ENCODE peak calls at places on chromosomes 12 and 14, in ten cellular contexts. One of them, this sample, is unnamed.

GRCh38 chr12:55036326-55036725 is 16.6 kb downstream of the NEUROD4 start:
- DNase-seq in breast epithelium: no peak
- DNase-seq in stomach: no peak
- DNase-seq in heart left ventricle: no peak
- DNase-seq in endothelial cell of umbilical vein: no peak
- DNase-seq in IMR-90: no peak
- DNase-seq in A549: no peak
- DNase-seq in gastrocnemius medialis: no peak
- DNase-seq in prostate gland: no peak
- DNase-seq in HCT116: no peak
- DNase-seq in this sample: no peak

GRCh38 chr14:92726135-92726932 is 22.1 kb downstream of the LGMN start:
- DNase-seq in breast epithelium: peak; percentile 75
- DNase-seq in HCT116: peak; percentile 39
- DNase-seq in prostate gland: peak; percentile 53
- DNase-seq in A549: peak; percentile 87
- DNase-seq in heart left ventricle: peak; percentile 78
- DNase-seq in gastrocnemius medialis: peak; percentile 29
- DNase-seq in IMR-90: peak; percentile 89
- DNase-seq in stomach: peak; percentile 82
- DNase-seq in endothelial cell of umbilical vein: peak; percentile 89
- DNase-seq in this sample: peak; percentile 90

GRCh38 chr14:61025239-61026223 is 44.5 kb downstream of the SLC38A6 start:
- DNase-seq in stomach: peak; percentile 56
- DNase-seq in A549: peak; percentile 31
- DNase-seq in heart left ventricle: peak; percentile 40
- DNase-seq in IMR-90: peak; percentile 80
- DNase-seq in HCT116: peak; percentile 41
- DNase-seq in prostate gland: peak; percentile 76
- DNase-seq in gastrocnemius medialis: peak; percentile 32
- DNase-seq in endothelial cell of umbilical vein: peak; percentile 80
- DNase-seq in breast epithelium: peak; percentile 63
- DNase-seq in this sample: peak; percentile 67

GRCh38 chr12:75289678-75290200 is 40.4 kb downstream of the CAPS2 start:
- DNase-seq in prostate gland: no peak
- DNase-seq in endothelial cell of umbilical vein: peak; percentile 22
- DNase-seq in gastrocnemius medialis: no peak
- DNase-seq in HCT116: peak; percentile 3
- DNase-seq in IMR-90: peak; percentile 31
- DNase-seq in breast epithelium: no peak
- DNase-seq in A549: no peak
- DNase-seq in heart left ventricle: no peak
- DNase-seq in stomach: no peak
- DNase-seq in this sample: no peak

GRCh38 chr12:77120156-77120555 is 54.8 kb upstream of the E2F7 start:
- DNase-seq in IMR-90: peak; percentile 79
- DNase-seq in prostate gland: no peak
- DNase-seq in A549: no peak
- DNase-seq in breast epithelium: no peak
- DNase-seq in HCT116: peak; percentile 24
- DNase-seq in gastrocnemius medialis: no peak
- DNase-seq in heart left ventricle: no peak
- DNase-seq in endothelial cell of umbilical vein: peak; percentile 88
- DNase-seq in stomach: no peak
- DNase-seq in this sample: no peak

GRCh38 chr12:22275847-22276246 is 58.7 kb downstream of the ST8SIA1 start:
- DNase-seq in HCT116: no peak
- DNase-seq in gastrocnemius medialis: peak; percentile 76
- DNase-seq in prostate gland: peak; percentile 58
- DNase-seq in IMR-90: peak; percentile 99
- DNase-seq in endothelial cell of umbilical vein: peak; percentile 58
- DNase-seq in heart left ventricle: peak; percentile 77
- DNase-seq in stomach: peak; percentile 45
- DNase-seq in A549: peak; percentile 13
- DNase-seq in breast epithelium: peak; percentile 87
- DNase-seq in this sample: peak; percentile 58

GRCh38 chr12:76264617-76265016 is 83.6 kb downstream of the BBS10 start:
- DNase-seq in heart left ventricle: no peak
- DNase-seq in HCT116: no peak
- DNase-seq in endothelial cell of umbilical vein: peak; percentile 14
- DNase-seq in breast epithelium: no peak
- DNase-seq in A549: no peak
- DNase-seq in gastrocnemius medialis: no peak
- DNase-seq in prostate gland: peak; percentile 40
- DNase-seq in IMR-90: peak; percentile 44
- DNase-seq in stomach: no peak
- DNase-seq in this sample: no peak

GRCh38 chr12:40375076-40375475 is 150.3 kb downstream of the LRRK2 start:
- DNase-seq in endothelial cell of umbilical vein: peak; percentile 38
- DNase-seq in prostate gland: no peak
- DNase-seq in stomach: no peak
- DNase-seq in IMR-90: peak; percentile 0
- DNase-seq in A549: no peak
- DNase-seq in breast epithelium: no peak
- DNase-seq in heart left ventricle: no peak
- DNase-seq in gastrocnemius medialis: no peak
- DNase-seq in HCT116: peak; percentile 8
- DNase-seq in this sample: no peak

GRCh38 chr14:67461341-67461985 is 27.1 kb downstream of the TMEM229B start:
- DNase-seq in stomach: no peak
- DNase-seq in HCT116: no peak
- DNase-seq in breast epithelium: no peak
- DNase-seq in gastrocnemius medialis: no peak
- DNase-seq in endothelial cell of umbilical vein: no peak
- DNase-seq in heart left ventricle: no peak
- DNase-seq in prostate gland: no peak
- DNase-seq in A549: no peak
- DNase-seq in IMR-90: peak; percentile 27
- DNase-seq in this sample: peak; percentile 41

GRCh38 chr14:28666961-28667360 is 99.6 kb upstream of the FOXG1 start:
- DNase-seq in endothelial cell of umbilical vein: no peak
- DNase-seq in gastrocnemius medialis: no peak
- DNase-seq in prostate gland: no peak
- DNase-seq in A549: no peak
- DNase-seq in IMR-90: no peak
- DNase-seq in breast epithelium: no peak
- DNase-seq in stomach: no peak
- DNase-seq in HCT116: no peak
- DNase-seq in heart left ventricle: no peak
- DNase-seq in this sample: no peak

GRCh38 chr12:3973939-3974644 is 100.9 kb upstream of the PARP11 start:
- DNase-seq in prostate gland: peak; percentile 5
- DNase-seq in A549: no peak
- DNase-seq in heart left ventricle: no peak
- DNase-seq in endothelial cell of umbilical vein: no peak
- DNase-seq in gastrocnemius medialis: no peak
- DNase-seq in breast epithelium: no peak
- DNase-seq in stomach: no peak
- DNase-seq in HCT116: no peak
- DNase-seq in IMR-90: no peak
- DNase-seq in this sample: no peak

GRCh38 chr14:70602254-70602653 is 1.8 kb upstream of the MED6 start:
- DNase-seq in stomach: no peak
- DNase-seq in prostate gland: no peak
- DNase-seq in heart left ventricle: no peak
- DNase-seq in endothelial cell of umbilical vein: no peak
- DNase-seq in HCT116: no peak
- DNase-seq in A549: no peak
- DNase-seq in breast epithelium: no peak
- DNase-seq in gastrocnemius medialis: no peak
- DNase-seq in IMR-90: no peak
- DNase-seq in this sample: no peak

GRCh38 chr12:53201170-53201541 is 5.9 kb downstream of the ITGB7 start:
- DNase-seq in A549: no peak
- DNase-seq in HCT116: no peak
- DNase-seq in heart left ventricle: no peak
- DNase-seq in IMR-90: peak; percentile 49
- DNase-seq in endothelial cell of umbilical vein: no peak
- DNase-seq in gastrocnemius medialis: no peak
- DNase-seq in stomach: no peak
- DNase-seq in prostate gland: no peak
- DNase-seq in breast epithelium: no peak
- DNase-seq in this sample: no peak

GRCh38 chr14:29028973-29029582 is 262.5 kb downstream of the FOXG1 start:
- DNase-seq in stomach: no peak
- DNase-seq in IMR-90: peak; percentile 50
- DNase-seq in HCT116: no peak
- DNase-seq in gastrocnemius medialis: no peak
- DNase-seq in endothelial cell of umbilical vein: no peak
- DNase-seq in breast epithelium: no peak
- DNase-seq in heart left ventricle: no peak
- DNase-seq in A549: no peak
- DNase-seq in prostate gland: no peak
- DNase-seq in this sample: peak; percentile 18

GRCh38 chr14:35247777-35248475 is 44.3 kb upstream of the PSMA6 start:
- DNase-seq in A549: no peak
- DNase-seq in gastrocnemius medialis: no peak
- DNase-seq in endothelial cell of umbilical vein: no peak
- DNase-seq in HCT116: no peak
- DNase-seq in IMR-90: peak; percentile 49
- DNase-seq in stomach: no peak
- DNase-seq in prostate gland: no peak
- DNase-seq in heart left ventricle: no peak
- DNase-seq in breast epithelium: no peak
- DNase-seq in this sample: no peak

GRCh38 chr12:64566122-64566521 is 44.2 kb upstream of the RASSF3 start:
- DNase-seq in heart left ventricle: no peak
- DNase-seq in IMR-90: peak; percentile 47
- DNase-seq in endothelial cell of umbilical vein: no peak
- DNase-seq in gastrocnemius medialis: no peak
- DNase-seq in HCT116: no peak
- DNase-seq in breast epithelium: no peak
- DNase-seq in stomach: no peak
- DNase-seq in A549: no peak
- DNase-seq in prostate gland: no peak
- DNase-seq in this sample: no peak

GRCh38 chr12:53064613-53065415 is 14.4 kb downstream of the SPRYD3 start:
- DNase-seq in gastrocnemius medialis: no peak
- DNase-seq in stomach: no peak
- DNase-seq in breast epithelium: no peak
- DNase-seq in HCT116: no peak
- DNase-seq in A549: no peak
- DNase-seq in heart left ventricle: no peak
- DNase-seq in IMR-90: no peak
- DNase-seq in prostate gland: no peak
- DNase-seq in endothelial cell of umbilical vein: no peak
- DNase-seq in this sample: no peak

GRCh38 chr12:70443274-70443673 is 77.2 kb downstream of the KCNMB4 start:
- DNase-seq in endothelial cell of umbilical vein: peak; percentile 8
- DNase-seq in heart left ventricle: no peak
- DNase-seq in gastrocnemius medialis: no peak
- DNase-seq in prostate gland: no peak
- DNase-seq in stomach: no peak
- DNase-seq in A549: no peak
- DNase-seq in HCT116: no peak
- DNase-seq in IMR-90: no peak
- DNase-seq in breast epithelium: no peak
- DNase-seq in this sample: no peak

DNA sequence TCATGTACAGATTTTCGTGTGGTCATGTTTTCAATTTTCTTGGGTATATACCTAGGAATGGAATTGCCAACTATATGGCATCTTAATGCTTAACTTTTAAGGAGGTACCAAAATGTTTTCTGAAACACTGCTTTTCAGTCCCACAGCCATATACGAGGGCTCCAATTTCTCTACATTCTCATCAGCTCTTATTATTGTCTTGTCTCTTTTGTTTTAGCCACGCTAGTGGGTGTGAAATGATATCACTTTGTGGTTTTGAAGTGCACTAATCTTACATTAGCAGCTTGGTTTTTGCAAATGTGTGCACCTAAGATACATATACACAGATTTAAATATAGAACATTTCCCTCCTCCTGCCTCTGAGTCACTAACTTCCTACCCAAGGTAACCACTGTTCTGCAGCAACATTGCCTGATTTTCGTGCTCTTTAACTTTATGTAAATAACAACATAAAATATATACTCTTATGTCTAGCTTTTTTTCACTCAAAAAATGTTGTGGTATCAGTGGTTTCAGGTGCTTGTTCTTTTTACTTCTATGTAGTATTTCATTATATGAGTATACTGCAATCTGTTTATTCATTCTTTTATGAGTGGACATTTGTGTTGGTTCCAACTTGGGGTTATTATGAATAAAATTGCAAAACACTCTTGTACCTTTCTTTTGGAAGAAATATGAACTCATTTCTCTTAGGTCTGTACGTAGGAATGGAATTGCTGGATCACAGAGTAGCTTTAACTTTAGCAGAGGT is 73.1 kb downstream of the ZFP36L1 start:
- DNase-seq in stomach: no peak
- DNase-seq in heart left ventricle: no peak
- DNase-seq in breast epithelium: no peak
- DNase-seq in A549: no peak
- DNase-seq in HCT116: no peak
- DNase-seq in prostate gland: no peak
- DNase-seq in gastrocnemius medialis: no peak
- DNase-seq in IMR-90: no peak
- DNase-seq in endothelial cell of umbilical vein: no peak
- DNase-seq in this sample: no peak
- H3K4me1 ChIP-seq in stomach: peaks cover 30% of the 10 kb centered on the region
- H3K4me1 ChIP-seq in heart left ventricle: peaks cover 6% of the 10 kb centered on the region
- H3K4me1 ChIP-seq in breast epithelium: no peaks in the 10 kb centered on the region
- H3K4me1 ChIP-seq in A549: peaks cover 5% of the 10 kb centered on the region
- H3K4me1 ChIP-seq in HCT116: peaks cover 5% of the 10 kb centered on the region
- H3K4me1 ChIP-seq in prostate gland: no peaks in the 10 kb centered on the region
- H3K4me1 ChIP-seq in gastrocnemius medialis: peaks cover 14% of the 10 kb centered on the region
- H3K4me1 ChIP-seq in IMR-90: no peaks in the 10 kb centered on the region
- H3K4me1 ChIP-seq in endothelial cell of umbilical vein: no peaks in the 10 kb centered on the region
- H3K4me1 ChIP-seq in this sample: peaks cover 11% of the 10 kb centered on the region

GRCh38 chr14:22850944-22851790 is 14.8 kb downstream of the MMP14 start:
- DNase-seq in heart left ventricle: peak; percentile 90
- DNase-seq in breast epithelium: peak; percentile 78
- DNase-seq in gastrocnemius medialis: peak; percentile 67
- DNase-seq in endothelial cell of umbilical vein: peak; percentile 92
- DNase-seq in IMR-90: peak; percentile 98
- DNase-seq in A549: no peak
- DNase-seq in prostate gland: peak; percentile 76
- DNase-seq in stomach: peak; percentile 92
- DNase-seq in HCT116: no peak
- DNase-seq in this sample: peak; percentile 95
- TF ChIP-seq POLR2A in heart left ventricle: no peak
- TF ChIP-seq POLR2A in breast epithelium: no peak
- TF ChIP-seq POLR2A in gastrocnemius medialis: no peak
- TF ChIP-seq POLR2A in endothelial cell of umbilical vein: peak; percentile 72
- TF ChIP-seq POLR2A in IMR-90: peak; percentile 77
- TF ChIP-seq POLR2A in A549: no peak
- TF ChIP-seq POLR2A in prostate gland: peak; percentile 36
- TF ChIP-seq POLR2A in stomach: no peak
- TF ChIP-seq POLR2A in HCT116: no peak
- TF ChIP-seq POLR2A in this sample: peak; percentile 19

GRCh38 chr12:123761841-123762714 is at the start of gene DNAH10:
- DNase-seq in stomach: no peak
- DNase-seq in prostate gland: no peak
- DNase-seq in HCT116: no peak
- DNase-seq in breast epithelium: no peak
- DNase-seq in A549: no peak
- DNase-seq in heart left ventricle: peak; percentile 67
- DNase-seq in gastrocnemius medialis: no peak
- DNase-seq in IMR-90: no peak
- DNase-seq in endothelial cell of umbilical vein: peak; percentile 32
- DNase-seq in this sample: peak; percentile 13
- H3K4me3 ChIP-seq in stomach: peak within 1 kb of the TSS; percentile 61
- H3K4me3 ChIP-seq in prostate gland: peak within 1 kb of the TSS; percentile 25
- H3K4me3 ChIP-seq in HCT116: no peak within 1 kb of the TSS
- H3K4me3 ChIP-seq in breast epithelium: peak within 1 kb of the TSS; percentile 52
- H3K4me3 ChIP-seq in A549: peak within 1 kb of the TSS; percentile 22
- H3K4me3 ChIP-seq in heart left ventricle: peak within 1 kb of the TSS; percentile 47
- H3K4me3 ChIP-seq in gastrocnemius medialis: peak within 1 kb of the TSS; percentile 19
- H3K4me3 ChIP-seq in IMR-90: peak within 1 kb of the TSS; percentile 47
- H3K4me3 ChIP-seq in endothelial cell of umbilical vein: peak within 1 kb of the TSS; percentile 58
- H3K4me3 ChIP-seq in this sample: peak within 1 kb of the TSS; percentile 25

GRCh38 chr12:116295327-116296263 is 18.1 kb upstream of the MED13L start:
- DNase-seq in prostate gland: no peak
- DNase-seq in HCT116: no peak
- DNase-seq in endothelial cell of umbilical vein: peak; percentile 40
- DNase-seq in A549: no peak
- DNase-seq in IMR-90: peak; percentile 22
- DNase-seq in gastrocnemius medialis: no peak
- DNase-seq in heart left ventricle: no peak
- DNase-seq in stomach: no peak
- DNase-seq in breast epithelium: no peak
- DNase-seq in this sample: no peak
- H3K4me1 ChIP-seq in prostate gland: no peaks in the 10 kb centered on the region
- H3K4me1 ChIP-seq in HCT116: peaks cover 7% of the 10 kb centered on the region
- H3K4me1 ChIP-seq in endothelial cell of umbilical vein: peaks cover 3% of the 10 kb centered on the region
- H3K4me1 ChIP-seq in A549: peaks cover 14% of the 10 kb centered on the region
- H3K4me1 ChIP-seq in IMR-90: peaks cover 6% of the 10 kb centered on the region
- H3K4me1 ChIP-seq in gastrocnemius medialis: no peaks in the 10 kb centered on the region
- H3K4me1 ChIP-seq in heart left ventricle: no peaks in the 10 kb centered on the region
- H3K4me1 ChIP-seq in stomach: peaks cover 35% of the 10 kb centered on the region
- H3K4me1 ChIP-seq in breast epithelium: no peaks in the 10 kb centered on the region
- H3K4me1 ChIP-seq in this sample: peaks cover 12% of the 10 kb centered on the region

This sample was measured in body of pancreas.